ENCODE peak calls at places on chromosomes 3 and 15, in ten cellular contexts. P, R, L, O, Y, W, I, Q, B and T are unnamed samples.

GRCh38 chr15:31016446-31016915 is 25.1 kb upstream of the MTMR10 start:
- DNase-seq in P (no peak), R (no peak), L (no peak), O (no peak), Y (no peak), W (no peak), I (no peak), Q (no peak), B (peak; percentile 43), T (no peak)

GRCh38 chr15:87031545-87032230 is 952.0 kb downstream of the AGBL1 start:
- DNase-seq in P (no peak), R (no peak), L (no peak), O (no peak), Y (no peak), W (no peak), I (no peak), Q (no peak), B (no peak), T (no peak)

GRCh38 chr3:59985643-59986200 is 935.9 kb upstream of the CFAP20DC start:
- DNase-seq in P (peak; percentile 18), R (peak; percentile 3), L (no peak), O (no peak), Y (no peak), W (no peak), I (no peak), Q (no peak), B (no peak), T (no peak)

GRCh38 chr3:13700889-13701288 is 152.0 kb downstream of the FBLN2 start:
- DNase-seq in P (no peak), R (no peak), L (no peak), O (no peak), Y (no peak), W (no peak), I (peak; percentile 37), Q (no peak), B (no peak), T (no peak)

GRCh38 chr3:169072494-169072893 is 591.0 kb downstream of the MECOM start:
- DNase-seq in P (no peak), R (no peak), L (no peak), O (no peak), Y (no peak), W (no peak), I (no peak), Q (no peak), B (no peak), T (peak; percentile 24)

GRCh38 chr3:28267984-28268849 is 26.8 kb downstream of the CMC1 start:
- DNase-seq in P (no peak), R (no peak), L (no peak), O (no peak), Y (no peak), W (no peak), I (no peak), Q (no peak), B (no peak), T (no peak)

GRCh38 chr3:116446037-116446436 is 750 bp upstream of the LSAMP start:
- DNase-seq in P (no peak), R (no peak), L (no peak), O (no peak), Y (no peak), W (no peak), I (no peak), Q (no peak), B (no peak), T (no peak)

GRCh38 chr3:55701997-55702396 is 214.9 kb upstream of the WNT5A start:
- DNase-seq in P (no peak), R (no peak), L (no peak), O (no peak), Y (no peak), W (no peak), I (no peak), Q (no peak), B (no peak), T (no peak)

GRCh38 chr3:17941134-17941533 is 198.7 kb upstream of the TBC1D5 start:
- DNase-seq in P (no peak), R (no peak), L (no peak), O (no peak), Y (no peak), W (no peak), I (no peak), Q (no peak), B (no peak), T (no peak)

GRCh38 chr3:157752952-157753351 is 249.7 kb upstream of the VEPH1 start:
- DNase-seq in P (no peak), R (no peak), L (no peak), O (no peak), Y (no peak), W (no peak), I (no peak), Q (no peak), B (no peak), T (no peak)

GRCh38 chr15:57090460-57090859 is 172.0 kb downstream of the TCF12 start:
- DNase-seq in P (no peak), R (no peak), L (no peak), O (no peak), Y (peak; percentile 60), W (no peak), I (no peak), Q (no peak), B (no peak), T (no peak)

GRCh38 chr3:13480340-13481318 is 523 bp downstream of the HDAC11 start:
- DNase-seq in P (peak; percentile 29), R (peak; percentile 66), L (no peak), O (no peak), Y (no peak), W (no peak), I (peak; percentile 77), Q (no peak), B (peak; percentile 65), T (no peak)

GRCh38 chr15:74781673-74782595 is at the start of gene CSK:
- DNase-seq in P (peak; percentile 84), R (peak; percentile 92), L (peak; percentile 42), O (no peak), Y (peak; percentile 84), W (no peak), I (peak; percentile 93), Q (no peak), B (peak; percentile 93), T (no peak)

GRCh38 chr15:83654379-83655236 is 685 bp downstream of the ADAMTSL3 start:
- DNase-seq in P (no peak), R (no peak), L (no peak), O (no peak), Y (peak; percentile 53), W (no peak), I (no peak), Q (no peak), B (no peak), T (no peak)

GRCh38 chr3:66991478-66991877 is 6.6 kb upstream of the KBTBD8 start:
- DNase-seq in P (no peak), R (no peak), L (no peak), O (no peak), Y (no peak), W (no peak), I (no peak), Q (no peak), B (peak; percentile 37), T (peak; percentile 60)

GRCh38 chr15:89847101-89847500 is 32.4 kb upstream of the ANPEP start:
- DNase-seq in P (no peak), R (no peak), L (no peak), O (no peak), Y (no peak), W (no peak), I (no peak), Q (no peak), B (no peak), T (no peak)

GRCh38 chr3:117706037-117706436 is 996.5 kb downstream of the TUSC7 start:
- DNase-seq in P (no peak), R (no peak), L (no peak), O (no peak), Y (no peak), W (no peak), I (no peak), Q (no peak), B (peak; percentile 10), T (peak; percentile 81)

GRCh38 chr3:66817946-66818557 is 180.1 kb upstream of the KBTBD8 start:
- DNase-seq in P (no peak), R (no peak), L (no peak), O (no peak), Y (no peak), W (no peak), I (no peak), Q (no peak), B (no peak), T (no peak)

GRCh38 chr15:91882858-91883586 is 29.5 kb downstream of the SLCO3A1 start:
- DNase-seq in P (no peak), R (no peak), L (no peak), O (no peak), Y (no peak), W (peak; percentile 74), I (no peak), Q (no peak), B (peak; percentile 33), T (no peak)